ENCODE peak calls at places on chromosomes 3 and 15, in ten cellular contexts. K is iPS-NIHi11, R is NCI-H187 treated with DMSO at 0.1 percent for 48 hours, O is breast epithelium, E is dorsolateral prefrontal cortex, G is dermis blood vessel endothelial cell, C is ureter, N is transverse colon, F is spleen, V is HCEC 1CT. H is an unnamed sample.

GRCh38 chr15:64837502-64837901 is 4.2 kb upstream of the PLEKHO2 start:
- DNase-seq in E (no peak), C (no peak), R (no peak), N (no peak), F (no peak), K (no peak), G (no peak), O (no peak), V (no peak), H (no peak)

GRCh38 chr15:48866141-48866563 is 11.8 kb upstream of the EID1 start:
- DNase-seq in E (no peak), F (no peak), V (peak), N (no peak), R (no peak), C (no peak), O (no peak), G (peak), K (no peak), H (peak)

GRCh38 chr15:55344206-55344605 is 25.2 kb downstream of the PIGB start:
- DNase-seq in N (no peak), K (peak), V (no peak), E (no peak), F (no peak), G (no peak), R (no peak), O (no peak), C (peak), H (no peak)

GRCh38 chr3:133488785-133489367 is 84.6 kb upstream of the CDV3 start:
- DNase-seq in C (no peak), V (peak), E (no peak), N (no peak), O (no peak), R (no peak), G (peak), K (peak), F (no peak), H (no peak)

GRCh38 chr15:84595660-84596059 is 5.1 kb upstream of the ZSCAN2 start:
- DNase-seq in R (no peak), E (no peak), N (no peak), V (no peak), G (no peak), F (no peak), C (no peak), K (no peak), O (no peak), H (no peak)

GRCh38 chr3:100891827-100892226 is 101.4 kb downstream of the ABI3BP start:
- DNase-seq in R (no peak), F (no peak), O (no peak), G (no peak), K (no peak), N (no peak), V (no peak), E (no peak), C (no peak), H (no peak)

GRCh38 chr15:68354923-68355322 is 77.0 kb downstream of the ITGA11 start:
- DNase-seq in V (peak), K (no peak), F (no peak), N (no peak), R (no peak), O (no peak), G (peak), E (no peak), C (no peak), H (no peak)

GRCh38 chr15:43517354-43518072 is at the start of gene MAP1A:
- DNase-seq in E (peak), G (no peak), C (no peak), R (no peak), F (no peak), K (peak), V (peak), N (peak), O (no peak), H (peak)

GRCh38 chr15:61393949-61394348 is 164.8 kb upstream of the RORA start:
- DNase-seq in F (no peak), N (no peak), K (no peak), R (no peak), O (no peak), E (no peak), G (no peak), V (no peak), C (no peak), H (no peak)

GRCh38 chr3:7204848-7205156 is 343.9 kb downstream of the GRM7 start:
- DNase-seq in E (no peak), K (no peak), R (no peak), C (no peak), O (no peak), G (no peak), F (no peak), N (no peak), V (no peak), H (no peak)

GRCh38 chr3:51568978-51569377 is 30.5 kb downstream of the RAD54L2 start:
- DNase-seq in K (no peak), O (no peak), R (no peak), E (no peak), N (no peak), F (no peak), V (no peak), C (no peak), G (no peak), H (no peak)

GRCh38 chr3:160564949-160565441 is 376 bp downstream of the KPNA4 start:
- DNase-seq in F (peak), E (no peak), R (no peak), N (peak), G (peak), K (peak), V (peak), O (peak), C (peak), H (no peak)

GRCh38 chr3:118628704-118629341 is 405.8 kb downstream of the IGSF11 start:
- DNase-seq in F (no peak), G (peak), C (peak), R (peak), O (no peak), N (peak), V (no peak), K (peak), E (peak), H (peak)

GRCh38 chr3:150232992-150233451 is 175.1 kb upstream of the TSC22D2 start:
- DNase-seq in F (no peak), E (no peak), N (no peak), K (no peak), O (no peak), C (no peak), G (peak), V (no peak), R (no peak), H (peak)